ENCODE peak calls at places on chromosomes 6 and 20, in six cellular contexts. H, S, T, L, A and Z are unnamed samples.

GRCh38 chr20:37356387-37356786 is 10.4 kb downstream of the SRC start:
- DNase-seq in L (peak), T (no peak), S (no peak), A (no peak), H (peak), Z (peak)

GRCh38 chr6:158707120-158707519 is 57.3 kb downstream of the SYTL3 start:
- DNase-seq in T (no peak), H (no peak), L (no peak), A (no peak), S (no peak), Z (peak)

GRCh38 chr6:138795809-138796469 is at the start of gene ECT2L:
- DNase-seq in A (no peak), T (peak), L (peak), H (peak), S (no peak), Z (peak)

GRCh38 chr6:10583509-10583908 is 62.4 kb downstream of the GCNT2 start:
- DNase-seq in L (no peak), T (peak), H (no peak), S (no peak), A (no peak), Z (no peak)

GRCh38 chr6:104788400-104788799 is 71.3 kb downstream of the HACE1 start:
- DNase-seq in S (no peak), L (no peak), T (no peak), H (no peak), A (no peak), Z (no peak)

GRCh38 chr6:1393641-1394283 is 4.4 kb downstream of the FOXF2 start:
- DNase-seq in H (no peak), S (no peak), L (no peak), A (no peak), T (peak), Z (peak)

GRCh38 chr6:84667252-84668213 is 96.9 kb downstream of the TBX18 start:
- DNase-seq in L (no peak), H (no peak), S (no peak), A (no peak), T (no peak), Z (no peak)

GRCh38 chr6:138682722-138683521 is 90.6 kb upstream of the CCDC28A start:
- DNase-seq in A (no peak), S (no peak), T (no peak), L (no peak), H (no peak), Z (no peak)

GRCh38 chr20:36435799-36436541 is 105.3 kb upstream of the MYL9 start:
- DNase-seq in H (peak), A (peak), T (peak), S (peak), L (peak), Z (peak)

GRCh38 chr20:53255102-53255710 is 283.0 kb downstream of the TSHZ2 start:
- DNase-seq in S (no peak), L (no peak), H (no peak), A (no peak), T (no peak), Z (no peak)

GRCh38 chr20:37651932-37652331 is 41.9 kb upstream of the CTNNBL1 start:
- DNase-seq in A (no peak), L (no peak), T (peak), H (peak), S (no peak), Z (no peak)

GRCh38 chr6:13965582-13966127 is 40.9 kb downstream of the RNF182 start:
- DNase-seq in H (no peak), L (no peak), T (no peak), A (no peak), S (no peak), Z (no peak)

GRCh38 chr6:139398658-139399057 is 24.2 kb upstream of the CITED2 start:
- DNase-seq in H (no peak), T (no peak), L (no peak), S (no peak), A (no peak), Z (no peak)

GRCh38 chr20:48041078-48041780 is 255.9 kb upstream of the SULF2 start:
- DNase-seq in L (no peak), S (no peak), T (no peak), A (no peak), H (no peak), Z (no peak)

GRCh38 chr6:100886078-100886477 is 4.9 kb upstream of the ASCC3 start:
- DNase-seq in A (no peak), L (no peak), H (no peak), T (peak), S (no peak), Z (no peak)

GRCh38 chr6:149194815-149195558 is 122.5 kb upstream of the TAB2 start:
- DNase-seq in H (no peak), L (no peak), A (no peak), S (no peak), T (no peak), Z (no peak)

GRCh38 chr6:56555438-56555872 is 87.2 kb downstream of the DST start:
- DNase-seq in H (no peak), T (no peak), S (no peak), L (no peak), A (no peak), Z (no peak)

GRCh38 chr20:47319517-47320252 is 36.8 kb downstream of the ZMYND8 start:
- DNase-seq in S (no peak), L (no peak), T (peak), A (no peak), H (no peak), Z (no peak)

GRCh38 chr6:37103169-37104039 is 66.5 kb upstream of the PIM1 start:
- DNase-seq in H (peak), S (no peak), T (peak), L (no peak), A (no peak), Z (no peak)

GRCh38 chr20:47799116-47799715 is 13.9 kb upstream of the SULF2 start:
- DNase-seq in L (no peak), S (no peak), A (no peak), H (no peak), T (no peak), Z (no peak)